ENCODE peak calls at places on chromosomes 5 and 9, in seven cellular contexts. O is brain microvascular endothelial cell, Y is mesothelial cell of epicardium, Q is choroid plexus epithelial cell, I is mucosa of descending colon, U is SK-N-SH, M is AG04450. D is an unnamed sample.

GRCh38 chr5:180299526-180299925 is 7.6 kb upstream of the MAPK9 start:
- DNase-seq in M (no peak), I (no peak), U (no peak), Q (no peak), O (no peak), Y (no peak), D (no peak)

GRCh38 chr9:134483361-134484184 is 157.3 kb downstream of the RXRA start:
- DNase-seq in M (no peak), I (no peak), O (no peak), U (no peak), Y (no peak), Q (no peak), D (no peak)

GRCh38 chr9:93028448-93029006 is 30.0 kb upstream of the SUSD3 start:
- DNase-seq in M (no peak), O (no peak), Y (no peak), Q (no peak), I (no peak), U (no peak), D (peak; percentile 58)

GRCh38 chr9:73219985-73220626 is 68.4 kb downstream of the ANXA1 start:
- DNase-seq in Y (no peak), O (peak; percentile 34), I (no peak), U (no peak), Q (peak; percentile 89), M (no peak), D (peak; percentile 37)

GRCh38 chr5:74382864-74383618 is 257.5 kb downstream of the ENC1 start:
- DNase-seq in U (peak; percentile 19), Q (peak; percentile 87), O (peak; percentile 72), I (no peak), Y (no peak), M (no peak), D (no peak)

GRCh38 chr5:38718874-38719391 is 126.9 kb upstream of the OSMR start:
- DNase-seq in Y (no peak), O (no peak), U (peak; percentile 27), I (no peak), Q (peak; percentile 40), M (no peak), D (no peak)

GRCh38 chr5:59874675-59875074 is 18.9 kb downstream of the PDE4D start:
- DNase-seq in I (no peak), M (no peak), Q (peak; percentile 36), Y (no peak), U (no peak), O (no peak), D (no peak)

GRCh38 chr9:21684831-21685362 is 117.5 kb upstream of the MTAP start:
- DNase-seq in Y (no peak), U (no peak), M (no peak), I (no peak), O (peak; percentile 79), Q (peak; percentile 81), D (no peak)

GRCh38 chr5:169626779-169627178 is 10.3 kb upstream of the DOCK2 start:
- DNase-seq in I (no peak), U (no peak), Y (no peak), O (peak; percentile 86), Q (peak; percentile 94), M (peak; percentile 77), D (no peak)

GRCh38 chr9:128412120-128412790 is 8.4 kb upstream of the CERCAM start:
- DNase-seq in I (peak; percentile 45), M (no peak), Q (peak; percentile 45), Y (peak; percentile 53), O (peak; percentile 43), U (peak; percentile 87), D (peak; percentile 50)

GRCh38 chr9:87263291-87263690 is 234.4 kb upstream of the DAPK1 start:
- DNase-seq in Q (no peak), O (no peak), U (no peak), I (no peak), Y (no peak), M (no peak), D (no peak)

GRCh38 chr9:1429328-1429727 is 379.2 kb downstream of the DMRT2 start:
- DNase-seq in O (no peak), Q (peak; percentile 4), M (no peak), Y (no peak), U (peak; percentile 2), I (peak; percentile 42), D (no peak)

GRCh38 chr5:56501949-56502557 is 268.9 kb upstream of the ANKRD55 start:
- DNase-seq in Y (no peak), O (peak; percentile 43), I (no peak), Q (peak; percentile 47), M (no peak), U (no peak), D (no peak)

GRCh38 chr5:174514325-174514724 is 210.1 kb upstream of the MSX2 start:
- DNase-seq in M (no peak), Y (no peak), U (no peak), O (no peak), I (no peak), Q (no peak), D (no peak)

GRCh38 chr9:92384373-92384772 is 20.0 kb downstream of the OGN start:
- DNase-seq in U (no peak), O (no peak), I (no peak), M (no peak), Q (peak; percentile 41), Y (no peak), D (no peak)

GRCh38 chr5:103834216-103834615 is 271.6 kb upstream of the NUDT12 start:
- DNase-seq in U (no peak), O (no peak), M (no peak), Y (no peak), Q (no peak), I (no peak), D (no peak)

GRCh38 chr9:20835364-20836286 is 151.6 kb downstream of the FOCAD start:
- DNase-seq in I (no peak), Q (peak; percentile 69), Y (no peak), U (no peak), M (no peak), O (peak; percentile 6), D (no peak)

GRCh38 chr5:140219068-140219971 is 44.3 kb downstream of the CYSTM1 start:
- DNase-seq in Q (peak; percentile 34), I (no peak), Y (no peak), M (no peak), O (no peak), U (no peak), D (peak; percentile 69)

GRCh38 chr5:157865844-157866243 is 6.9 kb upstream of the CLINT1 start:
- DNase-seq in O (no peak), I (no peak), Y (no peak), M (peak; percentile 52), Q (no peak), U (no peak), D (no peak)

GRCh38 chr5:157874861-157875260 is 15.9 kb upstream of the CLINT1 start:
- DNase-seq in I (no peak), M (no peak), O (no peak), Q (no peak), Y (no peak), U (no peak), D (no peak)

GRCh38 chr5:157867736-157868135 is 8.8 kb upstream of the CLINT1 start:
- DNase-seq in Q (no peak), Y (no peak), M (no peak), O (no peak), I (no peak), U (no peak), D (no peak)

GRCh38 chr5:157866536-157866935 is 7.6 kb upstream of the CLINT1 start:
- DNase-seq in U (no peak), O (no peak), M (no peak), I (no peak), Q (no peak), Y (no peak), D (no peak)

GRCh38 chr5:157870837-157871834 is 12.2 kb upstream of the CLINT1 start:
- DNase-seq in Q (peak; percentile 63), I (no peak), Y (no peak), O (peak; percentile 68), M (no peak), U (no peak), D (no peak)
- TF ChIP-seq CTCF in Q (peak; percentile 27), I (no peak), Y (no peak), O (peak; percentile 36), M (peak; percentile 14), U (no peak), D (no peak)

DNA sequence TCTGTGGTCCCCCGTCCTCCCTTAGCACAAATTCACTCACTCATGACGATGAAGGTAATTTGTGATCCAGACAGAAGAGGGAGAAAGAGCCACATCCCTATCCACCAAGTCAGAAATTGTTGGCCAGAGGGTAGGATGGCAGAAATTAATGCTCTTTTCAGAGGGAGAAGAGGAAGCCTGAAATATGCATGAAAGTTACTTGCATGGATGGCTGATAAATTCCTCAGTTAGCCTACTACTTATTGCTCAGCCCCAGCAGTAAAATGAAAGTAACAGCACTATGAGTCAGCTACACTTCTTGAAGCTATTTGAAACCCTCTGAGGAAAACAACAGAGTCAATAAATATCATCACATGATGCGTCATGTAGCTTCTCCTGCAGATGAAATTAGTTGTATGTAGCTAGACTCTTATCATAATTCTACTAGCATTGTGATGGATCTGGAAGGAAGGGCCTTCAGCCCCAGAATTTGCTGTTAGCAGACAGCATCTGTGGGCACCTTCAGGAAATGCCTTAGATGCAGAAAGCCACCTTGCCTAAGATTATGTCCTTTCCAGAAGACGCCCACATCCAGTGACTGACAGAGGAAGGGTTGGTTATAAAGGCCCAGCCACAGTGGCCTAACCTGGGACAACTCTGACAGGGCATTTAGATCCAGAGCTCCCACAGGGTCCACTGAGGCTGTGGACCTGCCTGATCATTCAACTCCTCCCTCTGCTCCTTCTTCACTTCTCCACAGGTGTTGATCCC is 81.2 kb upstream of the CCDC112 start:
- DNase-seq in I (no peak), O (peak; percentile 69), M (peak; percentile 66), U (no peak), Q (peak; percentile 92), Y (no peak), D (no peak)
- TF ChIP-seq CTCF in I (no peak), O (peak; percentile 56), M (peak; percentile 33), U (peak; percentile 60), Q (peak; percentile 65), Y (no peak), D (peak; percentile 30)

GRCh38 chr9:71806916-71807315 is 38.6 kb upstream of the CEMIP2 start:
- DNase-seq in O (peak; percentile 62), Q (peak; percentile 87), U (peak; percentile 54), M (peak; percentile 23), I (peak; percentile 44), Y (no peak), D (peak; percentile 75)
- TF ChIP-seq CTCF in O (peak; percentile 95), Q (peak; percentile 99), U (peak; percentile 84), M (peak; percentile 98), I (peak; percentile 63), Y (peak; percentile 17), D (peak; percentile 85)

DNA sequence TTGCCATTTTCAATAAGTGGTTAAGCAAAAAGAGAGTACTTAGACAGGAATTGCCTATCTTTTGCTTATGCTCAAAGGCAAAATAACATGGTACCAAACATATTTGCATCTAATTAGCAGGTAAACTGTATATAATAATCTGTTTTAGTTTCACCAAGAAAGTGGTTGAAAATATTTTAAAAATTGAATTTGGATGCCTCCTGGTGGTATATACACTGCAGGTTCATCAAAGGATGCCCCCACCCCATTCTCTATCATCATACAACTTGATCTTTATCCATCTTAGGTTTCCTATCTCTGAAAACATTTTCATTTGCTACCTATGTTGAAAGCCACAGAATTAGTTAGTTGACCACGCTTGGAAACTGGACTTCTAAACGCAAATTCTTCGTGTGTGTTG is 47.0 kb upstream of the MROH2B start:
- DNase-seq in Y (no peak), M (no peak), U (no peak), Q (peak; percentile 12), O (no peak), I (no peak), D (no peak)
- TF ChIP-seq CTCF in Y (no peak), M (peak; percentile 21), U (no peak), Q (peak; percentile 32), O (peak; percentile 26), I (no peak), D (no peak)